ENCODE peak calls at places on chromosomes 12 and 14, in four cellular contexts. L, R, U and T are unnamed samples.
A peak's percentile ranks its signal among the peaks of the same experiment; 100 is the strongest.

GRCh38 chr14:52124791-52125661 is 56.2 kb upstream of the NID2 start:
- DNase-seq in U (no peak), R (no peak), L (peak; percentile 19), T (no peak)

GRCh38 chr12:76329163-76329562 is 19.1 kb downstream of the BBS10 start:
- DNase-seq in L (no peak), U (no peak), R (no peak), T (no peak)

GRCh38 chr14:74945852-74946658 is 9.3 kb downstream of the PGF start:
- DNase-seq in U (peak; percentile 84), L (peak; percentile 41), R (peak; percentile 95), T (peak; percentile 94)

GRCh38 chr12:10557329-10557728 is 51.6 kb downstream of the EIF2S3B start:
- DNase-seq in L (no peak), U (no peak), R (no peak), T (no peak)

GRCh38 chr14:50230601-50231474 is 540 bp downstream of the SOS2 start:
- DNase-seq in U (peak; percentile 29), R (peak; percentile 75), L (no peak), T (peak; percentile 19)

GRCh38 chr12:15883536-15883935 is 1.3 kb downstream of the STRAP start:
- DNase-seq in L (no peak), R (no peak), U (no peak), T (no peak)

GRCh38 chr12:14714437-14714836 is 18.0 kb upstream of the GUCY2C start:
- DNase-seq in R (no peak), L (no peak), U (no peak), T (no peak)

GRCh38 chr12:32902287-32902996 is 5.9 kb upstream of the PKP2 start:
- DNase-seq in L (no peak), R (no peak), U (no peak), T (no peak)

GRCh38 chr12:2395352-2395977 is 342.7 kb downstream of the CACNA1C start:
- DNase-seq in R (peak; percentile 78), L (peak; percentile 41), U (peak; percentile 29), T (peak; percentile 41)

GRCh38 chr14:102020058-102020971 is 55.9 kb downstream of the DYNC1H1 start:
- DNase-seq in R (no peak), L (no peak), U (no peak), T (no peak)
- TF ChIP-seq TAF1 in R (no peak), L (no peak), U (no peak), T (no peak)

GRCh38 chr14:69170848-69171247 is 17.9 kb upstream of the DCAF5 start:
- DNase-seq in L (no peak), R (no peak), U (no peak), T (no peak)
- TF ChIP-seq TAF1 in L (no peak), R (no peak), U (no peak), T (no peak)

GRCh38 chr14:99235578-99235977 is 36.4 kb downstream of the BCL11B start:
- DNase-seq in R (no peak), L (no peak), U (no peak), T (no peak)
- TF ChIP-seq TAF1 in R (no peak), L (no peak), U (no peak), T (no peak)

DNA sequence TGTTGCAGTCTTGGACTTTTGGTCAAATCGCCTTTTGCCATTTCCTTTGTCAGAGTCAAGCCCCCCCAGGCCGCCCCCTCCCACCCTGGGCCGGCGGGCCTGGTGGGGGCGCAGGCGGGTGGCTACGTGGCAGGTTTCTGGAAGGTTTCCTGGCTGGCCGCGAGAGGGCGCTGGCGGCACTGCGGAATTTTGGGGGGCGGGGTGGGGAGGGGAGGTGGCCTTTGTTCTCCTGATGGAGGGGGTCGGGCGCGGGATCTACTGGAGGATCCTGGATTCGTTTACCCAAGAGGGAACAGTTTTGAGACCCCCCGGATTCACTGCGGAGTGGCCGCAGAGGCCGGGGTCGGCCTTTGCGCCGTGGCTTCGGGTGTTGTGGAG is 1.2 kb downstream of the MEG3 start:
- DNase-seq in L (no peak), U (no peak), R (no peak), T (no peak)
- TF ChIP-seq TAF1 in L (no peak), U (no peak), R (no peak), T (no peak)

GRCh38 chr12:116236986-116237385 is 40.5 kb downstream of the MED13L start:
- DNase-seq in L (no peak), U (no peak), R (no peak), T (no peak)
- TF ChIP-seq TAF1 in L (no peak), U (no peak), R (no peak), T (no peak)

GRCh38 chr12:121108492-121108891 is 24.2 kb upstream of the P2RX7 start:
- DNase-seq in U (no peak), R (no peak), L (no peak), T (no peak)

GRCh38 chr12:121110211-121110940 is 22.3 kb upstream of the P2RX7 start:
- DNase-seq in U (peak; percentile 60), R (peak; percentile 65), L (no peak), T (peak; percentile 47)

GRCh38 chr12:121111684-121112083 is 21.0 kb upstream of the P2RX7 start:
- DNase-seq in U (no peak), L (no peak), R (no peak), T (no peak)

GRCh38 chr12:121102307-121102706 is 30.4 kb upstream of the P2RX7 start:
- DNase-seq in U (no peak), R (no peak), L (no peak), T (no peak)

GRCh38 chr12:121107681-121108080 is 25.0 kb upstream of the P2RX7 start:
- DNase-seq in R (no peak), L (no peak), U (no peak), T (no peak)
- TF ChIP-seq TAF1 in R (no peak), L (no peak), U (no peak), T (no peak)

DNA sequence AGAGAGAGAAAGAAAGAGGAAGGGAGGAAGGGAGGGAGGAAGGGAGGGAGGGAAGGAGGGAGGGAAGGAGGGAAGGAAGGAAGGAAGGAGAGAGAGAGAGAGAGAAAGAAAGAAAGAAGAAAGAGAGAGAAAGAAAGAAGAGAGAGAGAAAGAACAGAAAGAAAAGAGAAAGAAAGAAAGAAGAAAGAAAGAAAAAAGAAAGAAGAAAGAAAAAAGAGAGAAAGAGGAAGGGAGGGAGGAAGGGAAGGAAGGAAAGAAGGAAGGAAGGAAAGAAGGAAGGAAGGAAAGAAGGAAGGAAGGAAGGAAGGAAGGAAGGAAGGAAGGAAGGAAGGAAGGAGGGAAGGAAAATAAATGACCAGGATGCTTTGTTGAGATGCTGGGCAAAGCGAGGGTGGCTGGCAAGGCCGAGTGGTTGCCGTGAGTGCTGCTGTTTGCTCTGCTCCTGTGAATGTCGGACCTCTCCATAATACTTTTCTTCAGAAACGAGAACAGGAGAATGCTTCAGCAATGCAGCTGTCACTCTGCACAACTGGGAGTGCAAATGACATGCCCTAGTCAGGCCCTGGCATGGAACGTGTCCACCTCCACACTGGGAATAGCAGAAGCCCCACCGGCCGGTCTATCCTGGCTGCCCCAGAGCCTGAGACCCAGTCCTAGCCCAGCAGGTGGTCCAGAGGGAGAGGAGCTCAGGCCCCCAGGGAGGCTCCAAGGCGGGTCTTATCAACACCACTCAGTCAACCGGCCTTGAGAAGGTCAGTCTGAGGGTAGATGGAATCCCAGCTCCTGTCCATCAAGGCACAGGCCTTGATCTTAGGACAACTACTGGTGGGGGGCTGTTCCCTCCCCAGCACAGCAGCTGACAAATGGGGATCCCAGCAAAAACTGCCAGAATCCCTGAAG is 25.1 kb upstream of the EIF5 start:
- DNase-seq in L (no peak), U (no peak), R (no peak), T (no peak)
- TF ChIP-seq TAF1 in L (no peak), U (no peak), R (no peak), T (no peak)

GRCh38 chr14:100587248-100587762 is at the start of gene BEGAIN:
- DNase-seq in L (no peak), R (peak; percentile 55), U (no peak), T (no peak)

GRCh38 chr14:100586520-100587247 is 533 bp downstream of the BEGAIN start:
- DNase-seq in R (peak; percentile 91), U (no peak), L (no peak), T (no peak)

GRCh38 chr14:100588671-100589070 is 1.5 kb upstream of the BEGAIN start:
- DNase-seq in R (no peak), L (no peak), U (no peak), T (no peak)

GRCh38 chr14:100589071-100589759 is 2.0 kb upstream of the BEGAIN start:
- DNase-seq in R (peak; percentile 85), L (no peak), U (no peak), T (no peak)

GRCh38 chr14:100587763-100588411 is 670 bp upstream of the BEGAIN start:
- DNase-seq in U (no peak), R (no peak), L (no peak), T (no peak)
- TF ChIP-seq TAF1 in U (no peak), R (no peak), L (no peak), T (no peak)